ENCODE peak calls at places on chromosome 9, in five cellular contexts. G is epithelial cell of prostate; S is HT1080; N is D341Med; D is CD8-positive, alpha-beta T cell. R is an unnamed sample.

GRCh38 chr9:75624984-75625383 is 265.5 kb upstream of the PCSK5 start:
- DNase-seq in G (no peak), S (no peak), N (no peak), D (no peak), R (no peak)

GRCh38 chr9:137458194-137459146 is 664 bp downstream of the NSMF start:
- DNase-seq in G (no peak), N (peak; percentile 81), S (no peak), D (no peak), R (no peak)

GRCh38 chr9:77516781-77517180 is 131.3 kb downstream of the GNA14 start:
- DNase-seq in S (no peak), G (no peak), D (no peak), N (no peak), R (no peak)

GRCh38 chr9:137026828-137027227 is 1.2 kb downstream of the ABCA2 start:
- DNase-seq in G (no peak), N (no peak), S (no peak), D (no peak), R (no peak)

GRCh38 chr9:70080481-70081119 is 37.0 kb downstream of the MAMDC2 start:
- DNase-seq in D (no peak), G (no peak), N (no peak), S (peak; percentile 69), R (no peak)

GRCh38 chr9:120043448-120043847 is 536.5 kb downstream of the CDK5RAP2 start:
- DNase-seq in N (no peak), S (peak; percentile 28), D (no peak), G (peak; percentile 6), R (no peak)

GRCh38 chr9:88387733-88388202 is 476 bp upstream of the SPIN1 start:
- DNase-seq in S (peak; percentile 8), G (no peak), D (peak; percentile 56), N (peak; percentile 67), R (no peak)

GRCh38 chr9:23829580-23830458 is 3.8 kb upstream of the ELAVL2 start:
- DNase-seq in N (no peak), G (no peak), D (no peak), S (peak; percentile 7), R (no peak)

GRCh38 chr9:129693741-129694140 is 28.3 kb downstream of the PRRX2 start:
- DNase-seq in D (no peak), G (no peak), N (no peak), S (no peak), R (no peak)

GRCh38 chr9:133118179-133118520 is 2.9 kb downstream of the RALGDS start:
- DNase-seq in S (no peak), D (no peak), G (no peak), N (no peak), R (no peak)

GRCh38 chr9:111943746-111944145 is 47.1 kb downstream of the UGCG start:
- DNase-seq in N (no peak), G (no peak), S (no peak), D (no peak), R (no peak)

GRCh38 chr9:124005372-124005771 is 6.2 kb upstream of the LHX2 start:
- DNase-seq in D (no peak), S (no peak), N (no peak), G (no peak), R (no peak)

GRCh38 chr9:35566417-35566816 is 38.6 kb upstream of the TESK1 start:
- DNase-seq in S (no peak), D (no peak), N (no peak), G (no peak), R (no peak)

GRCh38 chr9:120783611-120784047 is 9.6 kb downstream of the FBXW2 start:
- DNase-seq in D (no peak), S (no peak), N (no peak), G (peak; percentile 80), R (no peak)

GRCh38 chr9:130186839-130187522 is 14.8 kb downstream of the NCS1 start:
- DNase-seq in G (no peak), S (peak; percentile 74), N (no peak), D (peak; percentile 14), R (no peak)

GRCh38 chr9:132150256-132150655 is 11.6 kb upstream of the NTNG2 start:
- DNase-seq in S (no peak), N (no peak), D (no peak), G (no peak), R (no peak)

GRCh38 chr9:114299286-114300152 is 23.4 kb upstream of the ORM1 start:
- DNase-seq in D (no peak), S (no peak), N (peak; percentile 8), G (no peak), R (no peak)

R was measured in CD4-positive, CD25-positive, alpha-beta regulatory T cell.